ENCODE peak calls at places on chromosomes 12 and 14, in ten cellular contexts. One of them, this sample, is unnamed.
A peak's percentile ranks its signal among the peaks of the same experiment; 100 is the strongest.

GRCh38 chr12:4118601-4119156 is 154.9 kb upstream of the CCND2 start:
- DNase-seq in NCI-H460: no peak
- DNase-seq in activated B cell treated with CpG ODN at 0.5 μM for 24 hours: no peak
- DNase-seq in naive B cell: no peak
- DNase-seq in SW 1271: no peak
- DNase-seq in NCI-H1092: no peak
- DNase-seq in Right ventricle myocardium superior: no peak
- DNase-seq in HTR-8/SVneo: no peak
- DNase-seq in esophagus squamous epithelium: no peak
- DNase-seq in astrocyte: no peak
- DNase-seq in this sample: no peak

GRCh38 chr14:47539065-47539464 is 136.3 kb downstream of the MDGA2 start:
- DNase-seq in naive B cell: no peak
- DNase-seq in activated B cell treated with CpG ODN at 0.5 μM for 24 hours: no peak
- DNase-seq in astrocyte: no peak
- DNase-seq in NCI-H460: no peak
- DNase-seq in esophagus squamous epithelium: no peak
- DNase-seq in SW 1271: peak; percentile 9
- DNase-seq in NCI-H1092: no peak
- DNase-seq in Right ventricle myocardium superior: no peak
- DNase-seq in HTR-8/SVneo: peak; percentile 15
- DNase-seq in this sample: no peak

GRCh38 chr14:90566481-90566880 is 169.7 kb downstream of the CALM1 start:
- DNase-seq in SW 1271: no peak
- DNase-seq in astrocyte: no peak
- DNase-seq in esophagus squamous epithelium: no peak
- DNase-seq in activated B cell treated with CpG ODN at 0.5 μM for 24 hours: no peak
- DNase-seq in HTR-8/SVneo: no peak
- DNase-seq in NCI-H460: no peak
- DNase-seq in NCI-H1092: no peak
- DNase-seq in Right ventricle myocardium superior: no peak
- DNase-seq in naive B cell: no peak
- DNase-seq in this sample: no peak

GRCh38 chr14:20428010-20428365 is 8.0 kb downstream of the KLHL33 start:
- DNase-seq in activated B cell treated with CpG ODN at 0.5 μM for 24 hours: no peak
- DNase-seq in NCI-H1092: no peak
- DNase-seq in NCI-H460: no peak
- DNase-seq in SW 1271: no peak
- DNase-seq in naive B cell: no peak
- DNase-seq in astrocyte: no peak
- DNase-seq in HTR-8/SVneo: no peak
- DNase-seq in Right ventricle myocardium superior: no peak
- DNase-seq in esophagus squamous epithelium: no peak
- DNase-seq in this sample: no peak

GRCh38 chr12:92505373-92506340 is 197.1 kb upstream of the PLEKHG7 start:
- DNase-seq in naive B cell: peak; percentile 60
- DNase-seq in NCI-H460: no peak
- DNase-seq in activated B cell treated with CpG ODN at 0.5 μM for 24 hours: peak; percentile 20
- DNase-seq in esophagus squamous epithelium: peak; percentile 3
- DNase-seq in NCI-H1092: peak; percentile 34
- DNase-seq in astrocyte: peak; percentile 3
- DNase-seq in Right ventricle myocardium superior: peak; percentile 76
- DNase-seq in HTR-8/SVneo: no peak
- DNase-seq in SW 1271: no peak
- DNase-seq in this sample: no peak

GRCh38 chr12:58765653-58766554 is 154.4 kb downstream of the LRIG3 start:
- DNase-seq in NCI-H460: no peak
- DNase-seq in esophagus squamous epithelium: no peak
- DNase-seq in activated B cell treated with CpG ODN at 0.5 μM for 24 hours: no peak
- DNase-seq in Right ventricle myocardium superior: no peak
- DNase-seq in NCI-H1092: peak; percentile 28
- DNase-seq in SW 1271: no peak
- DNase-seq in naive B cell: no peak
- DNase-seq in astrocyte: no peak
- DNase-seq in HTR-8/SVneo: no peak
- DNase-seq in this sample: no peak

GRCh38 chr12:121801601-121802484 is 2.0 kb upstream of the SETD1B start:
- DNase-seq in NCI-H460: no peak
- DNase-seq in Right ventricle myocardium superior: no peak
- DNase-seq in astrocyte: no peak
- DNase-seq in naive B cell: peak; percentile 54
- DNase-seq in SW 1271: peak; percentile 57
- DNase-seq in NCI-H1092: peak; percentile 27
- DNase-seq in activated B cell treated with CpG ODN at 0.5 μM for 24 hours: no peak
- DNase-seq in HTR-8/SVneo: no peak
- DNase-seq in esophagus squamous epithelium: no peak
- DNase-seq in this sample: no peak

GRCh38 chr12:70106347-70106746 is 136.9 kb upstream of the CNOT2 start:
- DNase-seq in astrocyte: no peak
- DNase-seq in SW 1271: no peak
- DNase-seq in NCI-H460: no peak
- DNase-seq in HTR-8/SVneo: no peak
- DNase-seq in Right ventricle myocardium superior: no peak
- DNase-seq in naive B cell: no peak
- DNase-seq in activated B cell treated with CpG ODN at 0.5 μM for 24 hours: no peak
- DNase-seq in NCI-H1092: no peak
- DNase-seq in esophagus squamous epithelium: no peak
- DNase-seq in this sample: no peak

GRCh38 chr14:60561845-60562746 is 53.1 kb downstream of the SIX6 start:
- DNase-seq in NCI-H460: peak; percentile 64
- DNase-seq in astrocyte: peak; percentile 61
- DNase-seq in esophagus squamous epithelium: no peak
- DNase-seq in HTR-8/SVneo: peak; percentile 82
- DNase-seq in SW 1271: peak; percentile 80
- DNase-seq in NCI-H1092: peak; percentile 81
- DNase-seq in Right ventricle myocardium superior: peak; percentile 42
- DNase-seq in naive B cell: no peak
- DNase-seq in activated B cell treated with CpG ODN at 0.5 μM for 24 hours: no peak
- DNase-seq in this sample: peak; percentile 61

GRCh38 chr12:1837541-1838206 is 17.3 kb downstream of the LRTM2 start:
- DNase-seq in esophagus squamous epithelium: no peak
- DNase-seq in NCI-H460: no peak
- DNase-seq in naive B cell: no peak
- DNase-seq in NCI-H1092: no peak
- DNase-seq in HTR-8/SVneo: peak; percentile 85
- DNase-seq in Right ventricle myocardium superior: no peak
- DNase-seq in activated B cell treated with CpG ODN at 0.5 μM for 24 hours: no peak
- DNase-seq in SW 1271: no peak
- DNase-seq in astrocyte: peak; percentile 22
- DNase-seq in this sample: no peak

GRCh38 chr12:57603758-57604453 is 718 bp upstream of the DTX3 start:
- DNase-seq in naive B cell: no peak
- DNase-seq in astrocyte: peak; percentile 64
- DNase-seq in NCI-H1092: no peak
- DNase-seq in activated B cell treated with CpG ODN at 0.5 μM for 24 hours: no peak
- DNase-seq in Right ventricle myocardium superior: no peak
- DNase-seq in esophagus squamous epithelium: no peak
- DNase-seq in HTR-8/SVneo: peak; percentile 45
- DNase-seq in SW 1271: no peak
- DNase-seq in NCI-H460: no peak
- DNase-seq in this sample: peak; percentile 38

GRCh38 chr12:56749364-56749763 is 2.8 kb downstream of the PRIM1 start:
- DNase-seq in esophagus squamous epithelium: no peak
- DNase-seq in NCI-H460: no peak
- DNase-seq in astrocyte: no peak
- DNase-seq in HTR-8/SVneo: no peak
- DNase-seq in activated B cell treated with CpG ODN at 0.5 μM for 24 hours: no peak
- DNase-seq in NCI-H1092: no peak
- DNase-seq in naive B cell: peak; percentile 49
- DNase-seq in SW 1271: no peak
- DNase-seq in Right ventricle myocardium superior: no peak
- DNase-seq in this sample: no peak

GRCh38 chr12:31234955-31235867 is 90.7 kb downstream of the SINHCAF start:
- DNase-seq in NCI-H460: peak; percentile 23
- DNase-seq in naive B cell: no peak
- DNase-seq in HTR-8/SVneo: peak; percentile 51
- DNase-seq in NCI-H1092: peak; percentile 88
- DNase-seq in astrocyte: peak; percentile 36
- DNase-seq in esophagus squamous epithelium: no peak
- DNase-seq in activated B cell treated with CpG ODN at 0.5 μM for 24 hours: no peak
- DNase-seq in Right ventricle myocardium superior: no peak
- DNase-seq in SW 1271: peak; percentile 20
- DNase-seq in this sample: no peak

GRCh38 chr14:103158688-103159087 is 35.4 kb downstream of the TNFAIP2 start:
- DNase-seq in astrocyte: no peak
- DNase-seq in naive B cell: no peak
- DNase-seq in Right ventricle myocardium superior: no peak
- DNase-seq in SW 1271: no peak
- DNase-seq in esophagus squamous epithelium: no peak
- DNase-seq in HTR-8/SVneo: no peak
- DNase-seq in activated B cell treated with CpG ODN at 0.5 μM for 24 hours: no peak
- DNase-seq in NCI-H460: no peak
- DNase-seq in NCI-H1092: no peak
- DNase-seq in this sample: no peak

GRCh38 chr14:67815573-67816235 is 686 bp downstream of the ZFYVE26 start:
- DNase-seq in esophagus squamous epithelium: no peak
- DNase-seq in Right ventricle myocardium superior: no peak
- DNase-seq in activated B cell treated with CpG ODN at 0.5 μM for 24 hours: no peak
- DNase-seq in NCI-H1092: no peak
- DNase-seq in SW 1271: peak; percentile 42
- DNase-seq in HTR-8/SVneo: no peak
- DNase-seq in naive B cell: no peak
- DNase-seq in NCI-H460: no peak
- DNase-seq in astrocyte: peak; percentile 51
- DNase-seq in this sample: no peak

GRCh38 chr14:65231286-65231980 is 129.1 kb upstream of the MAX start:
- DNase-seq in NCI-H460: no peak
- DNase-seq in NCI-H1092: no peak
- DNase-seq in Right ventricle myocardium superior: no peak
- DNase-seq in HTR-8/SVneo: no peak
- DNase-seq in SW 1271: no peak
- DNase-seq in naive B cell: no peak
- DNase-seq in activated B cell treated with CpG ODN at 0.5 μM for 24 hours: no peak
- DNase-seq in astrocyte: no peak
- DNase-seq in esophagus squamous epithelium: no peak
- DNase-seq in this sample: no peak

GRCh38 chr12:114681149-114681849 is 2.7 kb downstream of the TBX3 start:
- DNase-seq in astrocyte: peak; percentile 55
- DNase-seq in HTR-8/SVneo: no peak
- DNase-seq in SW 1271: no peak
- DNase-seq in NCI-H460: no peak
- DNase-seq in esophagus squamous epithelium: no peak
- DNase-seq in Right ventricle myocardium superior: no peak
- DNase-seq in NCI-H1092: no peak
- DNase-seq in activated B cell treated with CpG ODN at 0.5 μM for 24 hours: no peak
- DNase-seq in naive B cell: no peak
- DNase-seq in this sample: no peak

GRCh38 chr12:105280966-105281693 is 45.2 kb upstream of the APPL2 start:
- DNase-seq in NCI-H1092: no peak
- DNase-seq in SW 1271: no peak
- DNase-seq in naive B cell: no peak
- DNase-seq in NCI-H460: no peak
- DNase-seq in HTR-8/SVneo: no peak
- DNase-seq in esophagus squamous epithelium: no peak
- DNase-seq in Right ventricle myocardium superior: no peak
- DNase-seq in activated B cell treated with CpG ODN at 0.5 μM for 24 hours: no peak
- DNase-seq in astrocyte: no peak
- DNase-seq in this sample: no peak

GRCh38 chr14:89447182-89447970 is 30.3 kb upstream of the FOXN3 start:
- DNase-seq in NCI-H460: no peak
- DNase-seq in Right ventricle myocardium superior: no peak
- DNase-seq in naive B cell: no peak
- DNase-seq in activated B cell treated with CpG ODN at 0.5 μM for 24 hours: no peak
- DNase-seq in NCI-H1092: no peak
- DNase-seq in esophagus squamous epithelium: no peak
- DNase-seq in SW 1271: no peak
- DNase-seq in HTR-8/SVneo: no peak
- DNase-seq in astrocyte: no peak
- DNase-seq in this sample: no peak

GRCh38 chr12:57807285-57807684 is 11.2 kb downstream of the AVIL start:
- DNase-seq in HTR-8/SVneo: no peak
- DNase-seq in SW 1271: no peak
- DNase-seq in activated B cell treated with CpG ODN at 0.5 μM for 24 hours: no peak
- DNase-seq in NCI-H1092: no peak
- DNase-seq in NCI-H460: no peak
- DNase-seq in astrocyte: no peak
- DNase-seq in naive B cell: no peak
- DNase-seq in esophagus squamous epithelium: no peak
- DNase-seq in Right ventricle myocardium superior: no peak
- DNase-seq in this sample: no peak

GRCh38 chr12:43113153-43113552 is 438.9 kb downstream of the ADAMTS20 start:
- DNase-seq in NCI-H1092: no peak
- DNase-seq in astrocyte: peak; percentile 68
- DNase-seq in HTR-8/SVneo: no peak
- DNase-seq in activated B cell treated with CpG ODN at 0.5 μM for 24 hours: no peak
- DNase-seq in naive B cell: no peak
- DNase-seq in esophagus squamous epithelium: no peak
- DNase-seq in SW 1271: no peak
- DNase-seq in Right ventricle myocardium superior: no peak
- DNase-seq in NCI-H460: no peak
- DNase-seq in this sample: peak; percentile 72

GRCh38 chr12:124952295-124952694 is 36.6 kb downstream of the DHX37 start:
- DNase-seq in SW 1271: no peak
- DNase-seq in NCI-H1092: no peak
- DNase-seq in HTR-8/SVneo: no peak
- DNase-seq in esophagus squamous epithelium: no peak
- DNase-seq in Right ventricle myocardium superior: peak; percentile 36
- DNase-seq in NCI-H460: no peak
- DNase-seq in naive B cell: no peak
- DNase-seq in activated B cell treated with CpG ODN at 0.5 μM for 24 hours: no peak
- DNase-seq in astrocyte: no peak
- DNase-seq in this sample: no peak

GRCh38 chr14:35221462-35221861 is 70.7 kb upstream of the PSMA6 start:
- DNase-seq in activated B cell treated with CpG ODN at 0.5 μM for 24 hours: no peak
- DNase-seq in astrocyte: no peak
- DNase-seq in SW 1271: no peak
- DNase-seq in naive B cell: no peak
- DNase-seq in NCI-H1092: no peak
- DNase-seq in esophagus squamous epithelium: no peak
- DNase-seq in Right ventricle myocardium superior: no peak
- DNase-seq in HTR-8/SVneo: no peak
- DNase-seq in NCI-H460: no peak
- DNase-seq in this sample: no peak

GRCh38 chr12:104057771-104058197 is 6.5 kb upstream of the HCFC2 start:
- DNase-seq in esophagus squamous epithelium: no peak
- DNase-seq in naive B cell: peak; percentile 9
- DNase-seq in NCI-H460: no peak
- DNase-seq in SW 1271: peak; percentile 27
- DNase-seq in Right ventricle myocardium superior: no peak
- DNase-seq in HTR-8/SVneo: no peak
- DNase-seq in NCI-H1092: no peak
- DNase-seq in activated B cell treated with CpG ODN at 0.5 μM for 24 hours: no peak
- DNase-seq in astrocyte: no peak
- DNase-seq in this sample: no peak

This sample was measured in AG09309.